ENCODE peak calls at places on chromosomes 5 and 9, in nine cellular contexts. Y, F, J, K, E, C, D, U and G are unnamed samples.

GRCh38 chr9:131670247-131670681 is 69.6 kb downstream of the RAPGEF1 start:
- DNase-seq in Y (no peak), F (no peak), J (no peak), K (peak), E (peak), C (no peak), D (no peak), U (no peak), G (no peak)

GRCh38 chr5:39713224-39713911 is 288.6 kb upstream of the DAB2 start:
- DNase-seq in Y (no peak), F (no peak), J (no peak), K (no peak), E (no peak), C (no peak), D (peak), U (no peak), G (no peak)

GRCh38 chr5:56589486-56589870 is 225.9 kb upstream of the MAP3K1 start:
- DNase-seq in Y (no peak), F (no peak), J (no peak), K (no peak), E (no peak), C (no peak), D (no peak), U (no peak), G (no peak)

GRCh38 chr9:101479337-101480045 is 43.9 kb upstream of the ALDOB start:
- DNase-seq in Y (peak), F (no peak), J (no peak), K (no peak), E (no peak), C (peak), D (no peak), U (no peak), G (peak)

GRCh38 chr9:1939926-1940368 is 75.2 kb upstream of the SMARCA2 start:
- DNase-seq in Y (no peak), F (no peak), J (peak), K (no peak), E (peak), C (peak), D (peak), U (no peak), G (no peak)

GRCh38 chr9:110620726-110621125 is 41.2 kb upstream of the SVEP1 start:
- DNase-seq in Y (no peak), F (no peak), J (no peak), K (no peak), E (no peak), C (no peak), D (no peak), U (no peak), G (no peak)

GRCh38 chr9:91886433-91887031 is 63.5 kb downstream of the ROR2 start:
- DNase-seq in Y (no peak), F (no peak), J (no peak), K (no peak), E (no peak), C (peak), D (no peak), U (no peak), G (no peak)

GRCh38 chr5:140235776-140236558 is 61.0 kb downstream of the CYSTM1 start:
- DNase-seq in Y (no peak), F (no peak), J (no peak), K (no peak), E (no peak), C (no peak), D (no peak), U (no peak), G (no peak)

GRCh38 chr9:35162605-35163315 is 951 bp downstream of the UNC13B start:
- DNase-seq in Y (peak), F (no peak), J (no peak), K (no peak), E (no peak), C (no peak), D (no peak), U (no peak), G (no peak)

GRCh38 chr5:33964132-33964531 is 20.4 kb downstream of the SLC45A2 start:
- DNase-seq in Y (no peak), F (no peak), J (no peak), K (no peak), E (no peak), C (no peak), D (no peak), U (no peak), G (no peak)

GRCh38 chr5:123700624-123701023 is 188.6 kb downstream of the CSNK1G3 start:
- DNase-seq in Y (peak), F (no peak), J (no peak), K (no peak), E (no peak), C (no peak), D (peak), U (no peak), G (no peak)